ENCODE peak calls at places on chromosomes 1 and 21, in six cellular contexts. O is cardiac muscle cell, I is mammary epithelial cell, E is left lung, S is osteoblast, V is fibroblast of lung. H is an unnamed sample. For H3K4me1, the result is how much of the 10 kb centered on the place peaks cover.

GRCh38 chr1:959730-960039 is 629 bp upstream of the NOC2L start:
- DNase-seq in I (no peak), S (no peak), O (no peak), V (no peak), E (no peak), H (no peak)

GRCh38 chr1:58885998-58886397 is 102.2 kb upstream of the JUN start:
- DNase-seq in I (no peak), E (no peak), S (peak), O (peak), V (peak), H (no peak)

GRCh38 chr1:84877592-84877991 is 15.4 kb downstream of the LPAR3 start:
- DNase-seq in O (no peak), I (no peak), S (no peak), E (no peak), V (peak), H (no peak)

GRCh38 chr1:215321802-215322201 is 239.3 kb downstream of the KCNK2 start:
- DNase-seq in S (no peak), V (no peak), O (no peak), E (no peak), I (peak), H (no peak)

GRCh38 chr21:18722193-18722592 is 318.6 kb upstream of the TMPRSS15 start:
- DNase-seq in O (no peak), S (no peak), E (no peak), V (no peak), I (no peak), H (no peak)

GRCh38 chr1:150092180-150092791 is 24.7 kb downstream of the VPS45 start:
- DNase-seq in V (no peak), E (no peak), I (no peak), S (peak), O (no peak), H (no peak)

GRCh38 chr1:47766832-47767740 is 230.1 kb downstream of the TRABD2B start:
- DNase-seq in V (no peak), O (no peak), I (no peak), S (no peak), E (no peak), H (no peak)

GRCh38 chr1:99180915-99181314 is 83.4 kb upstream of the PLPPR4 start:
- DNase-seq in V (no peak), E (no peak), S (no peak), O (peak), I (no peak), H (no peak)

GRCh38 chr1:117501275-117501674 is 104.6 kb upstream of the TENT5C start:
- DNase-seq in I (no peak), O (peak), S (no peak), V (peak), E (no peak), H (no peak)

GRCh38 chr1:156664046-156664948 is 12.9 kb downstream of the NES start:
- DNase-seq in S (peak), I (no peak), V (peak), O (no peak), E (peak), H (no peak)
- H3K4me1 ChIP-seq in S (half or more), I (under half), V (half or more), O (half or more), E (under half), H (half or more)

GRCh38 chr1:32393136-32393535 is 1.1 kb downstream of the BSDC1 start:
- DNase-seq in E (no peak), S (peak), O (peak), V (no peak), I (peak), H (no peak)
- H3K4me3 ChIP-seq in E (peak), S (peak), O (peak), V (peak), I (peak), H (peak)

GRCh38 chr1:50661626-50662025 is 238.4 kb upstream of the DMRTA2 start:
- DNase-seq in I (no peak), V (no peak), O (no peak), E (no peak), S (peak), H (no peak)

GRCh38 chr1:50665413-50665812 is 242.2 kb upstream of the DMRTA2 start:
- DNase-seq in E (no peak), V (peak), S (no peak), O (no peak), I (no peak), H (no peak)

GRCh38 chr1:50667710-50668356 is 244.6 kb upstream of the DMRTA2 start:
- DNase-seq in O (no peak), S (peak), V (peak), I (no peak), E (no peak), H (no peak)

GRCh38 chr1:50667272-50667671 is 244.0 kb upstream of the DMRTA2 start:
- DNase-seq in E (no peak), V (no peak), I (no peak), O (no peak), S (no peak), H (no peak)

DNA sequence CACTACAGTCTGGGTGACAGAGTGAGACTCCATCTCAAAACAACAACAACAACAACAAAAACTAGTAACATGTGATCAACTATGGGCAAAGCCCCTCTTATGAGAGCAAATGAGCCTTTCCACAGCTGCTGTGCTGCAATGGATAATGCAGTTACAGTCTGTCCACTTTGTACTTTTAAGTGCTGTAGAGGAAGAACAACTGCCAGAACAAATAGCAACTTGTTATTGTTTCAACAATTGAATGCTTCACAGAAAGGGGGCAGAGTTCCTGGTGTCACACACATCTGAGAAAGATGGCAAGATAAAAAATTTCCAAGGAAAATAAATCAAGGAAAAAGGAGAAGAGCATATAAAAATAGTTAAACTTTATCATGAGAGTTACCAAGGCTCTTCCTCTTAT is 243.6 kb upstream of the DMRTA2 start:
- DNase-seq in V (no peak), S (no peak), O (no peak), E (no peak), I (no peak), H (no peak)
- TF ChIP-seq CTCF in V (no peak), S (peak), O (no peak), E (no peak), I (no peak), H (no peak)

GRCh38 chr1:61337981-61338848 is 255.9 kb downstream of the NFIA start:
- DNase-seq in E (no peak), S (peak), I (peak), O (peak), V (peak), H (peak)
- H3K4me1 ChIP-seq in E (under half), S (under half), I (under half), O (under half), V (under half), H (under half)

GRCh38 chr1:61084560-61084991 is 2.2 kb downstream of the NFIA start:
- DNase-seq in S (no peak), I (no peak), O (no peak), V (no peak), E (no peak), H (no peak)
- H3K4me3 ChIP-seq in S (peak), I (peak), O (peak), V (peak), E (peak), H (peak)

GRCh38 chr1:173868266-173869107 is at the start of gene ZBTB37:
- DNase-seq in S (peak), E (peak), I (peak), O (peak), V (no peak), H (peak)
- TF ChIP-seq CTCF in S (no peak), E (no peak), I (no peak), O (no peak), V (no peak), H (no peak)

GRCh38 chr1:2377751-2378440 is 13.5 kb downstream of the MORN1 start:
- DNase-seq in I (no peak), O (no peak), E (peak), S (peak), V (no peak), H (peak)
- H3K4me1 ChIP-seq in I (under half), O (under half), E (under half), S (under half), V (under half), H (under half)

GRCh38 chr1:28439320-28439719 is 66.5 kb upstream of the RCC1 start:
- DNase-seq in V (no peak), S (peak), I (no peak), O (no peak), E (no peak), H (no peak)

GRCh38 chr1:28441674-28442073 is 64.2 kb upstream of the RCC1 start:
- DNase-seq in S (no peak), O (no peak), I (no peak), E (no peak), V (no peak), H (no peak)

GRCh38 chr1:28436211-28436769 is 66.8 kb downstream of the PHACTR4 start:
- DNase-seq in V (no peak), S (no peak), O (no peak), E (no peak), I (no peak), H (no peak)

GRCh38 chr1:28437924-28438699 is 67.7 kb upstream of the RCC1 start:
- DNase-seq in O (peak), S (peak), V (peak), E (peak), I (peak), H (peak)

GRCh38 chr1:28437260-28437923 is 67.9 kb downstream of the PHACTR4 start:
- DNase-seq in E (no peak), I (peak), S (no peak), O (peak), V (peak), H (no peak)
- H3K4me3 ChIP-seq in E (no peak), I (no peak), S (peak), O (no peak), V (peak), H (peak)

GRCh38 chr1:163531345-163531744 is 209.6 kb downstream of the NUF2 start:
- DNase-seq in O (no peak), V (no peak), E (no peak), S (no peak), I (no peak), H (no peak)

GRCh38 chr1:163535401-163535800 is 213.6 kb downstream of the NUF2 start:
- DNase-seq in O (no peak), E (no peak), V (no peak), I (no peak), S (no peak), H (no peak)

GRCh38 chr1:163537809-163538208 is 216.1 kb downstream of the NUF2 start:
- DNase-seq in V (no peak), O (no peak), I (no peak), S (no peak), E (no peak), H (no peak)

GRCh38 chr1:163538682-163539081 is 216.9 kb downstream of the NUF2 start:
- DNase-seq in E (no peak), S (no peak), V (no peak), I (no peak), O (no peak), H (no peak)

GRCh38 chr1:163535807-163536206 is 214.1 kb downstream of the NUF2 start:
- DNase-seq in E (no peak), O (peak), V (peak), I (peak), S (no peak), H (no peak)
- TF ChIP-seq CTCF in E (no peak), O (peak), V (no peak), I (peak), S (peak), H (no peak)